ENCODE peak calls at places on chromosome 15, in seven cellular contexts. A, I, O, J, C, F and D are unnamed samples.

GRCh38 chr15:58643996-58644395 is 105.5 kb downstream of the ADAM10 start:
- DNase-seq in A (no peak), I (no peak), O (no peak), J (no peak), C (no peak), F (no peak), D (no peak)

GRCh38 chr15:66779331-66780009 is 77.4 kb downstream of the SMAD6 start:
- DNase-seq in A (no peak), I (no peak), O (no peak), J (no peak), C (no peak), F (no peak), D (no peak)

GRCh38 chr15:38707802-38708671 is 143.4 kb upstream of the RASGRP1 start:
- DNase-seq in A (no peak), I (peak), O (no peak), J (peak), C (peak), F (peak), D (peak)

GRCh38 chr15:87881001-87881400 is 375.5 kb downstream of the NTRK3 start:
- DNase-seq in A (no peak), I (no peak), O (no peak), J (no peak), C (no peak), F (no peak), D (no peak)

GRCh38 chr15:94225616-94226015 is 5.7 kb upstream of the MCTP2 start:
- DNase-seq in A (no peak), I (no peak), O (no peak), J (no peak), C (no peak), F (peak), D (no peak)

GRCh38 chr15:47513496-47513895 is 203.8 kb upstream of the SEMA6D start:
- DNase-seq in A (no peak), I (no peak), O (no peak), J (peak), C (no peak), F (peak), D (peak)

GRCh38 chr15:90249123-90249863 is at the start of gene TTLL13:
- DNase-seq in A (peak), I (peak), O (peak), J (peak), C (peak), F (peak), D (peak)

GRCh38 chr15:65583701-65584100 is 27.2 kb downstream of the INTS14 start:
- DNase-seq in A (no peak), I (no peak), O (no peak), J (peak), C (no peak), F (peak), D (no peak)

GRCh38 chr15:98727115-98728040 is 79.0 kb downstream of the IGF1R start:
- DNase-seq in A (peak), I (peak), O (peak), J (peak), C (no peak), F (peak), D (peak)

GRCh38 chr15:42974202-42974862 is 53.8 kb upstream of the TTBK2 start:
- DNase-seq in A (no peak), I (no peak), O (no peak), J (no peak), C (no peak), F (no peak), D (no peak)

GRCh38 chr15:97235285-97235985 is 725.1 kb upstream of the ARRDC4 start:
- DNase-seq in A (no peak), I (peak), O (peak), J (peak), C (peak), F (peak), D (peak)

GRCh38 chr15:53808058-53808703 is 48.7 kb upstream of the WDR72 start:
- DNase-seq in A (no peak), I (no peak), O (no peak), J (peak), C (no peak), F (peak), D (peak)

GRCh38 chr15:81901323-81901722 is 144.5 kb downstream of the MEX3B start:
- DNase-seq in A (no peak), I (no peak), O (no peak), J (no peak), C (no peak), F (no peak), D (no peak)

GRCh38 chr15:46441294-46442062 is 806.6 kb downstream of the SQOR start:
- DNase-seq in A (no peak), I (no peak), O (no peak), J (peak), C (no peak), F (peak), D (no peak)

GRCh38 chr15:99155961-99156443 is 51.1 kb downstream of the SYNM start:
- DNase-seq in A (no peak), I (peak), O (no peak), J (peak), C (no peak), F (peak), D (peak)

GRCh38 chr15:100248236-100248635 is 93.5 kb downstream of the ADAMTS17 start:
- DNase-seq in A (no peak), I (peak), O (no peak), J (no peak), C (no peak), F (no peak), D (no peak)

GRCh38 chr15:92981333-92981732 is 81.2 kb downstream of the CHD2 start:
- DNase-seq in A (no peak), I (no peak), O (no peak), J (no peak), C (no peak), F (peak), D (peak)

GRCh38 chr15:23035964-23036566 is 3.3 kb downstream of the TUBGCP5 start:
- DNase-seq in A (no peak), I (peak), O (peak), J (peak), C (peak), F (peak), D (peak)

GRCh38 chr15:45314960-45315359 is 62.9 kb downstream of the SLC28A2 start:
- DNase-seq in A (no peak), I (peak), O (no peak), J (peak), C (no peak), F (peak), D (peak)

GRCh38 chr15:79168922-79169322 is 78.3 kb upstream of the RASGRF1 start:
- DNase-seq in A (peak), I (peak), O (no peak), J (no peak), C (no peak), F (peak), D (peak)

GRCh38 chr15:73305331-73306211 is 63.2 kb downstream of the HCN4 start:
- DNase-seq in A (no peak), I (peak), O (peak), J (peak), C (peak), F (peak), D (peak)

GRCh38 chr15:68485721-68486360 is 53.9 kb upstream of the ITGA11 start:
- DNase-seq in A (no peak), I (peak), O (no peak), J (no peak), C (no peak), F (no peak), D (no peak)

GRCh38 chr15:56871180-56871579 is 47.3 kb upstream of the TCF12 start:
- DNase-seq in A (no peak), I (no peak), O (no peak), J (peak), C (no peak), F (peak), D (peak)

GRCh38 chr15:87874896-87875661 is 381.5 kb downstream of the NTRK3 start:
- DNase-seq in A (peak), I (peak), O (no peak), J (no peak), C (no peak), F (no peak), D (no peak)

GRCh38 chr15:60583946-60584345 is 105.0 kb upstream of the ICE2 start:
- DNase-seq in A (no peak), I (peak), O (no peak), J (no peak), C (no peak), F (no peak), D (peak)

GRCh38 chr15:79673416-79674123 is 223.2 kb downstream of the MTHFS start:
- DNase-seq in A (no peak), I (peak), O (no peak), J (peak), C (no peak), F (peak), D (peak)

GRCh38 chr15:98506711-98507110 is 141.6 kb upstream of the IGF1R start:
- DNase-seq in A (no peak), I (no peak), O (no peak), J (no peak), C (no peak), F (no peak), D (no peak)

GRCh38 chr15:94671845-94672524 is 440.6 kb downstream of the MCTP2 start:
- DNase-seq in A (no peak), I (peak), O (no peak), J (no peak), C (no peak), F (peak), D (no peak)

GRCh38 chr15:96474274-96474673 is 143.8 kb downstream of the NR2F2 start:
- DNase-seq in A (no peak), I (no peak), O (no peak), J (peak), C (no peak), F (no peak), D (no peak)

GRCh38 chr15:64635486-64635815 is 139.9 kb downstream of the RBPMS2 start:
- DNase-seq in A (no peak), I (peak), O (peak), J (peak), C (no peak), F (peak), D (peak)

GRCh38 chr15:42353061-42353460 is 6.2 kb upstream of the CAPN3 start:
- DNase-seq in A (no peak), I (no peak), O (no peak), J (no peak), C (no peak), F (no peak), D (no peak)

GRCh38 chr15:39594056-39594763 is 13.3 kb downstream of the THBS1 start:
- DNase-seq in A (no peak), I (no peak), O (no peak), J (peak), C (no peak), F (peak), D (no peak)

GRCh38 chr15:71117906-71118305 is 2.6 kb downstream of the THSD4 start:
- DNase-seq in A (no peak), I (no peak), O (no peak), J (no peak), C (no peak), F (no peak), D (no peak)

DNA sequence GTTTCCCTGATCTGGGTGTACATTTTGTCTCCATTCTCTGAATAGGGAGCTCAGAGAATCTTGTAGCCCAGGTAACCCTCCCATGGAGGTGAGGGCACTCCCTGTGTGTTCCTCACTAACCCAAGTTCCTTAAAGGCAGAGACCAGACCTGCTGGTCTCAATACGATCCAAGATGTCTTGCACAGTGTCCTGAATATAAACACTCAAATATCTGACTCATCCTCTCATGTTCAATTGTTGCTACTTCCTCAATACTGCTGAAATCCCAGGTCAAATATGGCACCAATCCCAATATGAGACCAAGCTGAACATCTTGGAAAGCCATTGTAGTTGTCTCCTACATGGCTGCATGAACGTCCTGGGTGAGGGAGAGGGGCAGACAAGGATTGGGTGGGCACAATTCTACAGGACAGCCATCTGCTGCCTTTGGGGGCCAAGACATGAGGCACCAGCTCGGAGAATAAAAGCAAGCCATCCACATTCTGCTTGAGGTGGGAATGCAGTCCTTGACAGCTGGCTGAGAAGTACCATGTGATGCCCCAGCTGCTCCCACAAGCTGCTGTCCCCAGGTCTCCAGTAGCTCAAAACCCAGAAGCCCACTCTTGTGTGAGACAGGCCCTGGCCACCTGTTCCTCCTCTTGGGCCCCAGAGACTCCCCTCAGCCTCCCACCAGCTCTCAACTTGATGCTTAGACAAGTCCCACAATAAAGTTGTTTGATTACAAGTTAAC is 18.2 kb downstream of the TBC1D2B start:
- DNase-seq in A (no peak), I (no peak), O (no peak), J (peak), C (no peak), F (peak), D (peak)
- H3K4me3 ChIP-seq in A (no peak), I (no peak), O (no peak), J (no peak), C (no peak), F (no peak), D (no peak)

DNA sequence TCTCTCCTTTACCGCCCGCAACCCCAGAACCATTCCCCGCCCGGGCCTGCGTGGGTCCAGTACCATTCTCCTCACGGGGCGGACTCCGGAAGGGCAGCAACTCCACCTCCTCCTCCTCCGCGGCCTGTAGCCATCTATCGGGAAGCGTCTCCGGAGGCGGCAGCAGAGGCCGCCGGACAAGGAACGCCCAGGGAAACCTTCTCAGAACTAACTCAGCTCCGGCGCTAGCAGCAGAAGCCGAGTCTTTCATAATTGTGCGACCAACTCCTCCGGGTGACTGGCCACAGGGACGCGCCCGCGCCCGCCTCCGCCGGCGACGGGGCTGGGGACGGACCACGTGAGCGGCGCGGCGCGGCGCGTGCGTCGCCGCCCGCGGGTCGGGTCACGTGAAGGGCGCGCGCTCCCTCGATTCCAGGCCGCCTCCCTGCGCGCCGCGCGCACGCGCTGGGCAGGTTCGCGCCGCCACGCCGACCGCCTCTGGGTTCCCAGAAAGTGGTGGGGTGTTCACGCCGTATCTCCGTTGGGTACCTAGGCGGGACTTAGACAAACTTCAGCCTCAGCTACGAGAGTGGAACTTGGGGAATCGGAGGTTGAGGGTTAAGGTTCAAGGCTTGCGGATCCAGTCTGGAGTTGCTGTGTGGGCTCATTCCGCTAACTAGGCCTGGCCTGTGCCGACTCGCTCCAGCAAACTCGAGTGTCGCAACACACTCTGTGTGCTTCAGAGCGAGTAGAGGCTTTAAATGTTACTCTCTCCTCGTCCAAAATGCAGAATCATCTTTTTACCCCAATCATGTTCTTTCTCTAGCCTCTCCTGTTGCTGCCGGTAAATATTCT is at the start of gene TRPM7:
- DNase-seq in A (peak), I (peak), O (peak), J (peak), C (peak), F (peak), D (peak)
- TF ChIP-seq CTCF in A (no peak), I (peak), O (no peak), J (no peak), C (no peak), F (peak), D (peak)

GRCh38 chr15:86193716-86194408 is 114.2 kb downstream of the AGBL1 start:
- DNase-seq in A (no peak), I (no peak), O (no peak), J (no peak), C (no peak), F (no peak), D (no peak)
- H3K4me3 ChIP-seq in A (no peak), I (no peak), O (no peak), J (no peak), C (no peak), F (no peak), D (no peak)

DNA sequence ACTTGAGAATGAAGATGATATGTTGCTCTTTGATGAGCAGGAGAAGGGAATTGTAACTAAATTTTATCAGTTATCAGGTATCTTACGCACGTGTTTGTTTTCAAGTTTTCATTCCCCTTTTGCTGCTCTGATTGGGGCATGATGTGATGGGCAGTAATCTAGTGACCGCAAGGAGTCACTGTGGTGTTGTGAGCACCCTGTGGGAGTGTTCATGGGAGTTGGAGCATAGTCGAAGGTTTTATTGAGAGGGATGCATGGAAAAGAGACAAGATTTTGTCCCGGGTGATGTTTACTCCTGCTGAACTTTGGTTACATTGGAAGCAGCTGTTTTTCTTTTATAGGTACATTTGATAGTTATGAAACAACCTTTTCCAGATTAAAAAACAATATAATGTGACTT is 2.1 kb downstream of the FAN1 start:
- DNase-seq in A (no peak), I (no peak), O (no peak), J (no peak), C (no peak), F (no peak), D (no peak)
- TF ChIP-seq CTCF in A (peak), I (peak), O (no peak), J (peak), C (no peak), F (peak), D (no peak)